ENCODE peak calls at places on chromosomes 4 and X, in five cellular contexts. K is activated CD4-positive, alpha-beta T cell treated with anti-CD3 and anti-CD28 coated beads for 48 hours; Y is SW480; H is fibroblast of the conjunctiva; P is stimulated activated CD8-positive, alpha-beta memory T cell treated with anti-CD3 and anti-CD28 coated beads, Interleukin-15, amount 100 ng/mL, for 24 hours. A is an unnamed sample.

GRCh38 chrX:104921606-104922205 is 298.8 kb downstream of the TEX13A start:
- DNase-seq in K (no peak), Y (no peak), H (no peak), P (no peak), A (no peak)

GRCh38 chr4:118783887-118784286 is 52.0 kb downstream of the SEC24D start:
- DNase-seq in K (no peak), Y (no peak), H (no peak), P (no peak), A (no peak)

GRCh38 chrX:103148075-103148474 is 55.1 kb upstream of the NXF3 start:
- DNase-seq in K (no peak), Y (no peak), H (no peak), P (no peak), A (no peak)

GRCh38 chr4:138562544-138562961 is 320.4 kb upstream of the SLC7A11 start:
- DNase-seq in K (no peak), Y (no peak), H (no peak), P (no peak), A (no peak)

GRCh38 chrX:101658661-101659477 is 781 bp downstream of the ARMCX2 start:
- DNase-seq in K (peak; percentile 77), Y (peak; percentile 42), H (peak; percentile 26), P (peak; percentile 26), A (peak; percentile 75)

GRCh38 chr4:122285285-122285684 is 93.5 kb upstream of the ADAD1 start:
- DNase-seq in K (no peak), Y (no peak), H (no peak), P (no peak), A (no peak)

GRCh38 chr4:168647976-168648375 is 151.1 kb downstream of the PALLD start:
- DNase-seq in K (no peak), Y (no peak), H (no peak), P (no peak), A (no peak)

GRCh38 chr4:1378559-1379231 is 27.5 kb downstream of the NKX1-1 start:
- DNase-seq in K (no peak), Y (no peak), H (no peak), P (no peak), A (no peak)

GRCh38 chrX:132044953-132045352 is 21.9 kb downstream of the STK26 start:
- DNase-seq in K (no peak), Y (no peak), H (no peak), P (no peak), A (no peak)

GRCh38 chr4:83546796-83547195 is 10.9 kb downstream of the GPAT3 start:
- DNase-seq in K (no peak), Y (no peak), H (no peak), P (no peak), A (no peak)

GRCh38 chrX:120429776-120430535 is 39.1 kb downstream of the LAMP2 start:
- DNase-seq in K (no peak), Y (no peak), H (no peak), P (no peak), A (no peak)

GRCh38 chr4:12319765-12320164 is 891.1 kb upstream of the HS3ST1 start:
- DNase-seq in K (no peak), Y (no peak), H (no peak), P (no peak), A (no peak)

GRCh38 chr4:140928880-140929279 is 172.7 kb upstream of the TBC1D9 start:
- DNase-seq in K (no peak), Y (no peak), H (no peak), P (no peak), A (no peak)

GRCh38 chrX:12013220-12013619 is 125.1 kb upstream of the FRMPD4 start:
- DNase-seq in K (no peak), Y (peak; percentile 20), H (no peak), P (no peak), A (no peak)

GRCh38 chrX:107449490-107450175 is at the start of gene FRMPD3:
- DNase-seq in K (peak; percentile 12), Y (no peak), H (no peak), P (no peak), A (peak; percentile 26)

GRCh38 chrX:113222305-113222704 is 381.7 kb upstream of the AMOT start:
- DNase-seq in K (no peak), Y (no peak), H (no peak), P (no peak), A (no peak)

GRCh38 chr4:1544861-1545275 is 138.6 kb upstream of the NKX1-1 start:
- DNase-seq in K (no peak), Y (peak; percentile 86), H (no peak), P (no peak), A (peak; percentile 47)

GRCh38 chr4:98341309-98341708 is 80.1 kb downstream of the RAP1GDS1 start:
- DNase-seq in K (no peak), Y (no peak), H (no peak), P (no peak), A (no peak)

GRCh38 chr4:90234916-90235547 is 107.8 kb downstream of the CCSER1 start:
- DNase-seq in K (no peak), Y (no peak), H (no peak), P (no peak), A (no peak)

GRCh38 chrX:154059729-154060245 is 37.7 kb downstream of the MECP2 start:
- DNase-seq in K (no peak), Y (no peak), H (no peak), P (no peak), A (no peak)

GRCh38 chrX:25156323-25156722 is 140.6 kb upstream of the ARX start:
- DNase-seq in K (no peak), Y (peak; percentile 73), H (no peak), P (no peak), A (peak; percentile 14)

GRCh38 chr4:8292388-8293107 is 23.0 kb downstream of the HTRA3 start:
- DNase-seq in K (no peak), Y (no peak), H (no peak), P (no peak), A (no peak)

GRCh38 chrX:132023896-132024386 is 839 bp downstream of the STK26 start:
- DNase-seq in K (peak; percentile 74), Y (peak; percentile 59), H (no peak), P (peak; percentile 1), A (no peak)

GRCh38 chrX:76862509-76862908 is 435.0 kb downstream of the MAGEE1 start:
- DNase-seq in K (no peak), Y (no peak), H (no peak), P (no peak), A (no peak)

GRCh38 chrX:53481093-53481492 is 46.9 kb upstream of the HSD17B10 start:
- DNase-seq in K (peak; percentile 17), Y (peak; percentile 23), H (no peak), P (no peak), A (no peak)

GRCh38 chr4:103099691-103100392 is at the start of gene BDH2:
- DNase-seq in K (peak; percentile 47), Y (peak; percentile 87), H (peak; percentile 96), P (no peak), A (peak; percentile 92)

GRCh38 chr4:14726441-14727405 is 275.6 kb upstream of the CPEB2 start:
- DNase-seq in K (no peak), Y (peak; percentile 88), H (no peak), P (no peak), A (no peak)

GRCh38 chr4:47836655-47837581 is 949 bp downstream of the CORIN start:
- DNase-seq in K (peak; percentile 73), Y (peak; percentile 85), H (peak; percentile 73), P (peak; percentile 15), A (peak; percentile 91)

GRCh38 chrX:19689170-19689814 is 174.0 kb upstream of the MAP3K15 start:
- DNase-seq in K (no peak), Y (no peak), H (no peak), P (no peak), A (no peak)

GRCh38 chrX:111365770-111366325 is 46.1 kb downstream of the DCX start:
- DNase-seq in K (no peak), Y (no peak), H (no peak), P (no peak), A (no peak)

GRCh38 chrX:133402042-133402453 is 13.2 kb downstream of the GPC4 start:
- DNase-seq in K (no peak), Y (no peak), H (peak; percentile 20), P (no peak), A (no peak)

GRCh38 chr4:110666030-110666429 is 43.2 kb upstream of the PITX2 start:
- DNase-seq in K (no peak), Y (no peak), H (peak; percentile 29), P (no peak), A (no peak)

A was measured in hepatocyte.